ENCODE peak calls at places on chromosomes 16 and 17, in five cellular contexts. C is cardiac fibroblast, D is suprapubic skin, X is D341Med, R is T-helper 17 cell. A is an unnamed sample.
A peak's percentile ranks its signal among the peaks of the same experiment; 100 is the strongest.

GRCh38 chr16:17328971-17329370 is 141.8 kb downstream of the XYLT1 start:
- DNase-seq in R (no peak), D (no peak), X (no peak), C (peak; percentile 12), A (no peak)

GRCh38 chr17:81662002-81662401 is 4.4 kb downstream of the OXLD1 start:
- DNase-seq in X (no peak), R (no peak), C (no peak), D (no peak), A (no peak)

GRCh38 chr17:41689497-41690299 is 1.0 kb downstream of the EIF1 start:
- DNase-seq in X (peak; percentile 58), D (no peak), C (peak; percentile 78), R (no peak), A (no peak)

GRCh38 chr17:10314332-10314731 is 58.5 kb downstream of the MYH13 start:
- DNase-seq in R (no peak), X (no peak), D (no peak), C (no peak), A (no peak)

GRCh38 chr17:80111702-80112470 is 10.5 kb downstream of the GAA start:
- DNase-seq in X (peak; percentile 65), D (peak; percentile 63), C (no peak), R (no peak), A (no peak)

GRCh38 chr17:77963441-77963840 is 4.9 kb downstream of the TNRC6C start:
- DNase-seq in R (no peak), C (peak; percentile 94), X (no peak), D (no peak), A (no peak)

GRCh38 chr17:28381141-28381825 is 9.8 kb downstream of the SARM1 start:
- DNase-seq in C (no peak), X (peak; percentile 47), D (no peak), R (no peak), A (no peak)

GRCh38 chr16:2527071-2527783 is 4.0 kb downstream of the CEMP1 start:
- DNase-seq in X (peak; percentile 8), R (no peak), C (no peak), D (no peak), A (peak; percentile 65)

GRCh38 chr16:2160915-2161551 is 5.5 kb downstream of the TRAF7 start:
- DNase-seq in R (no peak), D (peak; percentile 91), C (peak; percentile 61), X (no peak), A (no peak)

GRCh38 chr17:67441052-67441738 is 64.1 kb downstream of the PITPNC1 start:
- DNase-seq in D (no peak), C (peak; percentile 52), R (peak; percentile 71), X (no peak), A (no peak)

GRCh38 chr16:54176376-54176901 is 110.1 kb downstream of the IRX3 start:
- DNase-seq in X (no peak), D (no peak), R (no peak), C (no peak), A (no peak)

GRCh38 chr16:67115649-67116048 is 5.9 kb downstream of the PHAF1 start:
- DNase-seq in C (peak; percentile 32), R (no peak), D (no peak), X (no peak), A (peak; percentile 47)

GRCh38 chr16:88339926-88340754 is 42.6 kb upstream of the ZNF469 start:
- DNase-seq in D (no peak), C (no peak), X (no peak), R (no peak), A (no peak)

GRCh38 chr17:1940810-1941185 is 84.3 kb downstream of the RTN4RL1 start:
- DNase-seq in D (no peak), C (no peak), R (no peak), X (no peak), A (no peak)

GRCh38 chr17:31061678-31062077 is 33.1 kb upstream of the NF1 start:
- DNase-seq in X (peak; percentile 50), C (no peak), D (no peak), R (no peak), A (no peak)

GRCh38 chr16:68296693-68297092 is 14.1 kb downstream of the SLC7A6OS start:
- DNase-seq in C (no peak), X (no peak), R (no peak), D (no peak), A (no peak)

GRCh38 chr17:59753522-59754467 is 46.3 kb downstream of the VMP1 start:
- DNase-seq in C (peak; percentile 93), D (no peak), X (peak; percentile 73), R (no peak), A (no peak)

GRCh38 chr17:30555942-30556341 is 78.7 kb downstream of the GOSR1 start:
- DNase-seq in D (no peak), X (no peak), R (no peak), C (no peak), A (no peak)

GRCh38 chr17:50360716-50361115 is 12.3 kb downstream of the MRPL27 start:
- DNase-seq in X (no peak), C (no peak), R (no peak), D (peak; percentile 70), A (no peak)

GRCh38 chr17:78645421-78646295 is 68.5 kb upstream of the DNAH17 start:
- DNase-seq in C (peak; percentile 58), R (peak; percentile 34), X (peak; percentile 31), D (no peak), A (peak; percentile 74)

GRCh38 chr16:50887500-50887899 is 145.6 kb downstream of the CYLD start:
- DNase-seq in D (no peak), R (no peak), X (no peak), C (no peak), A (no peak)

GRCh38 chr17:79406316-79406715 is 204.5 kb downstream of the RBFOX3 start:
- DNase-seq in D (no peak), C (no peak), X (no peak), R (no peak), A (no peak)

GRCh38 chr17:34499576-34499975 is 79.8 kb upstream of the TMEM132E start:
- DNase-seq in X (no peak), C (peak; percentile 4), R (no peak), D (no peak), A (no peak)

GRCh38 chr16:72255785-72256184 is 83.8 kb upstream of the PMFBP1 start:
- DNase-seq in D (no peak), C (no peak), R (no peak), X (no peak), A (no peak)

GRCh38 chr17:64315032-64315490 is 52.0 kb upstream of the TEX2 start:
- DNase-seq in R (no peak), C (peak; percentile 99), X (no peak), D (peak; percentile 95), A (peak; percentile 91)

GRCh38 chr17:61144876-61145564 is 254.6 kb upstream of the TBX2 start:
- DNase-seq in D (no peak), C (peak; percentile 30), R (no peak), X (no peak), A (no peak)

GRCh38 chr17:65042911-65043310 is 13.6 kb downstream of the GNA13 start:
- DNase-seq in D (no peak), R (no peak), X (no peak), C (no peak), A (no peak)

GRCh38 chr16:1163567-1164055 is 10.7 kb downstream of the CACNA1H start:
- DNase-seq in C (no peak), D (no peak), R (no peak), X (no peak), A (no peak)

GRCh38 chr17:51398128-51398525 is 137.8 kb downstream of the UTP18 start:
- DNase-seq in R (no peak), X (peak; percentile 64), D (no peak), C (no peak), A (no peak)

GRCh38 chr17:72724375-72724774 is 368.1 kb downstream of the SLC39A11 start:
- DNase-seq in X (no peak), R (no peak), C (no peak), D (no peak), A (no peak)

GRCh38 chr16:72939247-72939646 is 108.7 kb downstream of the ZFHX3 start:
- DNase-seq in D (no peak), C (peak; percentile 78), R (no peak), X (no peak), A (peak; percentile 74)

GRCh38 chr17:384622-385194 is 32.1 kb upstream of the RPH3AL start:
- DNase-seq in R (no peak), C (no peak), D (no peak), X (no peak), A (no peak)

GRCh38 chr17:6853764-6854442 is 22.4 kb upstream of the TEKT1 start:
- DNase-seq in C (no peak), X (no peak), D (no peak), R (no peak), A (no peak)

A was measured in coronary artery.